ENCODE peak calls at places on chromosomes 11 and 22, in five cellular contexts. S, F, K, W and D are unnamed samples.

GRCh38 chr11:36376888-36377758 is 81.0 kb downstream of the PRR5L start:
- DNase-seq in K (peak), F (no peak), W (peak), S (peak), D (no peak)

GRCh38 chr11:11020747-11021149 is 162.9 kb upstream of the ZBED5 start:
- DNase-seq in W (no peak), S (peak), K (no peak), F (no peak), D (peak)

GRCh38 chr11:90656171-90656570 is 433.3 kb upstream of the CHORDC1 start:
- DNase-seq in W (no peak), K (no peak), S (no peak), F (no peak), D (no peak)

GRCh38 chr11:86558219-86558618 is 114.2 kb downstream of the ME3 start:
- DNase-seq in S (no peak), W (no peak), K (no peak), F (no peak), D (no peak)

GRCh38 chr11:110566577-110566976 is 136.8 kb downstream of the FDX1 start:
- DNase-seq in W (no peak), K (no peak), F (no peak), S (no peak), D (no peak)

GRCh38 chr11:83827940-83828554 is 541.9 kb upstream of the CCDC90B start:
- DNase-seq in W (no peak), S (peak), F (no peak), K (no peak), D (peak)

GRCh38 chr11:119584193-119585037 is 144.6 kb downstream of the NECTIN1 start:
- DNase-seq in W (no peak), K (peak), F (no peak), S (no peak), D (no peak)

GRCh38 chr11:115425243-115425642 is 79.0 kb downstream of the CADM1 start:
- DNase-seq in W (no peak), F (no peak), S (no peak), K (no peak), D (no peak)

GRCh38 chr11:119389611-119390254 is 8.2 kb upstream of the USP2 start:
- DNase-seq in S (no peak), F (no peak), W (no peak), K (no peak), D (peak)

GRCh38 chr11:12556788-12557384 is 117.3 kb upstream of the TEAD1 start:
- DNase-seq in W (peak), S (peak), F (peak), K (peak), D (no peak)

GRCh38 chr22:43446037-43446803 is 34.4 kb downstream of the MPPED1 start:
- DNase-seq in K (no peak), S (peak), W (no peak), F (no peak), D (no peak)

GRCh38 chr22:30015229-30015797 is 65.0 kb upstream of the HORMAD2 start:
- DNase-seq in K (no peak), W (no peak), S (no peak), F (no peak), D (no peak)

GRCh38 chr11:27234043-27234668 is 128.9 kb downstream of the CCDC34 start:
- DNase-seq in K (no peak), F (peak), S (peak), W (peak), D (peak)

GRCh38 chr11:74820763-74821162 is 72.1 kb downstream of the RNF169 start:
- DNase-seq in K (no peak), W (no peak), S (peak), F (no peak), D (no peak)

GRCh38 chr11:32713496-32713895 is 81.0 kb downstream of the CCDC73 start:
- DNase-seq in K (no peak), F (no peak), W (no peak), S (peak), D (peak)

GRCh38 chr22:50047346-50047745 is 10.8 kb downstream of the TTLL8 start:
- DNase-seq in F (no peak), S (no peak), W (no peak), K (no peak), D (no peak)

GRCh38 chr11:132590554-132590953 is 941.7 kb downstream of the OPCML start:
- DNase-seq in S (no peak), W (no peak), F (no peak), K (no peak), D (no peak)

GRCh38 chr11:132589802-132590201 is 942.5 kb downstream of the OPCML start:
- DNase-seq in K (no peak), S (no peak), W (no peak), F (no peak), D (no peak)

GRCh38 chr11:132590986-132591385 is 941.3 kb downstream of the OPCML start:
- DNase-seq in S (no peak), F (no peak), W (no peak), K (no peak), D (no peak)

GRCh38 chr11:132595711-132596111 is 936.6 kb downstream of the OPCML start:
- DNase-seq in F (no peak), S (no peak), W (no peak), K (no peak), D (no peak)

GRCh38 chr11:132595246-132595645 is 937.1 kb downstream of the OPCML start:
- DNase-seq in F (no peak), W (no peak), K (no peak), S (no peak), D (no peak)
- TF ChIP-seq POLR2A in F (no peak), W (no peak), K (no peak), S (no peak), D (no peak)

DNA sequence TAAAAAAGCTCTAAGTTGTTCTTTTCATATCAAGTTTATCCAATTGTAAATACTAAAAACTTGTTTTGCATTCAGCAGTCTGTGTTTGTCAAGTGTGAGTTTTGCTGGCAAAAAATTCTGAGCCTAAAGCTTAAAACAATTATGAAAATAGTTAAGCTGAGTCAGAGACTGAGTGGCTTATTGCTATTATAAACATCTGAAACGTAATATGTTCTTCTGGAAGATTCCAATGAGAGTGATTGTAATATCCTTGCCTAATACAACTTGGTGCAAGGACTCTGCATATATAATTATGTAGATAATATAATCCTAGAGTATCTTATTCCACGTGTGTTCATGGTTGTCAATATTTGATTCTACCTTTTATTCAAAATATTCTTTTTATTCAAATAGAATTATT is 14.1 kb upstream of the NUP50 start:
- DNase-seq in F (no peak), K (no peak), W (no peak), S (no peak), D (no peak)
- TF ChIP-seq POLR2A in F (no peak), K (no peak), W (no peak), S (no peak), D (no peak)

GRCh38 chr11:9664276-9665171 is 647 bp downstream of the SWAP70 start:
- DNase-seq in S (peak), K (peak), F (peak), W (peak), D (peak)
- TF ChIP-seq POLR2A in S (no peak), K (no peak), F (no peak), W (no peak), D (no peak)

GRCh38 chr11:114159802-114160588 is 100.5 kb downstream of the ZBTB16 start:
- DNase-seq in K (peak), F (peak), W (peak), S (peak), D (peak)
- TF ChIP-seq POLR2A in K (no peak), F (peak), W (peak), S (no peak), D (peak)

DNA sequence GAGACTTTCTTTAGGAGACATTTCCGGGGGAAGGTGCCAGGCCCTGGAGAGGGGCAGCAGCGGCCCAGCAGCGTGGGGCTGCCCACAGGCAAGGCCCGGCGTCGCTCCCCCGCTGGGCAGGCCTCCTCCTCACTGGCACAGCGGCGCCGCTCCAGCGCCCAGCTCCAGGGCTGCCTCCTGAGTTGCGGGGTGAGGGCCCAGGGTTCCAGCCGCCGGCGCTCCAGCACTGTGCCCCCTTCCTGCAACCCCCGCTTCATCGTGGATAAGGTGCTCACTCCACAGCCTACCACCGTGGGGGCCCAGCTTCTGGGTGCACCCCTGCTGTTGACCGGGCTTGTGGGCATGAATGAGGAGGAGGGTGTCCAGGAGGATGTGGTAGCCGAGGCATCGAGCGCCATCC is 15.2 kb upstream of the MDK start:
- DNase-seq in S (no peak), W (no peak), K (no peak), F (no peak), D (no peak)
- TF ChIP-seq POLR2A in S (no peak), W (no peak), K (no peak), F (no peak), D (no peak)

GRCh38 chr11:64744544-64745218 is 739 bp upstream of the RASGRP2 start:
- DNase-seq in S (no peak), W (no peak), K (no peak), F (peak), D (no peak)
- TF ChIP-seq POLR2A in S (no peak), W (no peak), K (no peak), F (no peak), D (no peak)

GRCh38 chr11:4098026-4098621 is 3.5 kb downstream of the RRM1 start:
- DNase-seq in K (no peak), S (no peak), F (no peak), W (no peak), D (no peak)

GRCh38 chr11:4093519-4094347 is 866 bp upstream of the RRM1 start:
- DNase-seq in K (peak), S (no peak), W (no peak), F (no peak), D (peak)

GRCh38 chr11:4095509-4096230 is 1.1 kb downstream of the RRM1 start:
- DNase-seq in S (peak), F (no peak), K (peak), W (no peak), D (peak)

GRCh38 chr11:4092031-4092430 is 2.6 kb upstream of the RRM1 start:
- DNase-seq in W (no peak), F (no peak), S (no peak), K (peak), D (peak)

DNA sequence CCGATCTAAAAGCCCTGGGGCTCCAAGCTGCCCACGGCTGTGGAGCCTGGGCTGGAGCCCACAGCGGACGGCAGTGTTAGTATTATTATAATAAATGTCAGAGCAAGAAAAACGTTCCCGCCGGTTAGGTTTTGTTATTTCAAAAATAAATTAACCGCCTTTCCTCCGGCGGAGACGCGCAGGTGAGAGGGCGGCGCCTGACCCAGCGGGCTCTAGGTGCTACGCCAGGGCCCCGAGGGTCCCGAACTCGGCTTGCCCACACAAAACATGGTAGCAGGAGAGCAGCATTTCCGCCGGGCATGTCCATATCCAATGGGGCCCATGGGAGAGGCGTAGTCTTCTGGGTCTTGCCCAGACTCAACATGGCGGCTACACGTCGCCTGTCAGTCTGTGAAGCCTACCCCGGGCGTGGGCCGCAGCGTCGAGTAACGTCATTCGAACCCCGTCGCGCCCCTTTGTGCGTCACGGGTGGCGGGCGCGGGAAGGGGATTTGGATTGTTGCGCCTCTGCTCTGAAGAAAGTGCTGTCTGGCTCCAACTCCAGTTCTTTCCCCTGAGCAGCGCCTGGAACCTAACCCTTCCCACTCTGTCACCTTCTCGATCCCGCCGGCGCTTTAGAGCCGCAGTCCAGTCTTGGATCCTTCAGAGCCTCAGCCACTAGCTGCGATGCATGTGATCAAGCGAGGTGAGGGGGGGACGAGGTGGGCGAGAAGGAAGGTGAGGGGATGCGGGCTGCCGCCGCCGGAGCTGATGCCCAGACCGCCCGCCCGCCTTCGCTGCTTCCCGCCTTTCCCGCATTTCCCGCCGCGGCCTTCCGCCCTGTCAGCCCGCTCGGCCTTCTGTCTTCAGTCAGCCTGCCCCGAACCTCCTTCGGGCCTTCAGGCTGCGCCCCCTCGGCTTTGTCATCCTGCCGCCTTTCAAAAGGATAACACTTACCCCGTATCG is at the start of gene RRM1:
- DNase-seq in W (peak), F (peak), K (peak), S (peak), D (peak)
- TF ChIP-seq POLR2A in W (peak), F (peak), K (no peak), S (peak), D (peak)

GRCh38 chr11:77073328-77074001 is 6.7 kb downstream of the CAPN5 start:
- DNase-seq in K (peak), S (peak), W (peak), F (peak), D (peak)
- TF ChIP-seq POLR2A in K (no peak), S (peak), W (no peak), F (peak), D (no peak)

DNA sequence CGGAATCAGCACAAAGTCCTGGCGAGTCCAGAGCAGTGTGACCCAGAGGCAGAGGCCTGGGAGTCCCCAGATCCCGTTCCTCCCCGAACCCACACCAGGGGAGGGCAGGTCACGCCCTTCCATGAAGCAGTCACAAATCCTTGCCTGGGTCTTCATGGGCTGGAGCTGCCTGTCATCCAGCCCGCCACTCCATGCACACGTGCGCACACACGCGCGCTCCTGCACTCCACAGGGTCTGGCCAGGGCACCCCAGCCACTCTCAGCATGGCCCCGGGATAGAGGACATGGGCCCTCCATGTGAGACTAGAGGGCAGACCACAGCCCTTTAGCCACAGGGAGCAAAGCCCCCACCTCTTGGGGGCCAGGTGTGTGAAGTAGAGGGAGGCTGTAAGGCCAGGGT is 5.7 kb upstream of the TNFRSF13C start:
- DNase-seq in K (no peak), W (no peak), S (no peak), F (no peak), D (no peak)
- TF ChIP-seq POLR2A in K (no peak), W (no peak), S (no peak), F (no peak), D (no peak)

DNA sequence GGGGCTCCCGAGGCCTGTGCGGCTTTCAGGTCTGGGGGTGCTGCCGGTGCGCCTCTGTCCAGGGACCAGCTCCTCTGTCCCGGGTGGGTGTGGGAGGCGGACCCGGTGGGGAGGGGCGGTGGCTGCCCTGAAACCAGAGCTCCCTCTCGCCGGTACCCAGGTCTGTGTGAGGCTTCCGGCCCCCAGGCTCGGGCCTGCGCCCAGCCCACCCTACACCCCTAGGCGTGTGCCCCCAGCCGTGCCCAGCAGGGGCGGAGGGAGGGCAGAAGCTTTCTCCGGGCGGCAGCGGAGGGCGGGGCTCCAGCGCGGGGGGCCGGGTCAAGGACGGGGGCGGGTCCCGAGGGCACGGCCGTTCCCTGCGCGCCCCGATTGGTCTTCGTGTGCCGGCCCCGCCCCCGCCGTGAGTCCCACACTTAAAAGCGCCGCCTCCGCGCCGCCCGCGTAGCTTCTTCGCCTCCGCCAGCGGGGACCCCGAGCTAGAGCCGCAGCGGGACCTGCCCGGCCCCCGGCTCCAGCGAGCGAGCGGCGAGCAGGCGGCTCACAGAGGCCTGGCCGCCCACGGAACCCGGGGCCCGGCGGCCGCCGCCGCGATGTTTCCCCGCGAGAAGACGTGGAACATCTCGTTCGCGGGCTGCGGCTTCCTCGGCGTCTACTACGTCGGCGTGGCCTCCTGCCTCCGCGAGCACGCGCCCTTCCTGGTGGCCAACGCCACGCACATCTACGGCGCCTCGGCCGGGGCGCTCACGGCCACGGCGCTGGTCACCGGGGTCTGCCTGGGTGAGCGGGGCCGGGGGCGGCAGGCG is 616 bp downstream of the PNPLA2 start:
- DNase-seq in K (peak), W (peak), S (peak), F (peak), D (peak)
- TF ChIP-seq POLR2A in K (no peak), W (peak), S (peak), F (peak), D (peak)